ENCODE peak calls at places on chromosomes 13 and 19, in nine cellular contexts. I is tibial nerve; F is CD4-positive, alpha-beta T cell; P is PC-9; O is CD8-positive, alpha-beta T cell; M is ascending aorta; G is A673; R is left ventricle myocardium inferior; C is fibroblast of lung. Y is an unnamed sample.

GRCh38 chr13:49240017-49240416 is 7.7 kb upstream of the CDADC1 start:
- DNase-seq in P (no peak), I (no peak), R (no peak), M (no peak), O (peak; percentile 16), C (peak; percentile 60), G (peak; percentile 49), F (no peak), Y (no peak)

GRCh38 chr19:33752018-33752790 is 44.5 kb upstream of the KCTD15 start:
- DNase-seq in O (no peak), F (no peak), C (no peak), M (no peak), P (no peak), R (no peak), I (no peak), G (peak; percentile 22), Y (no peak)

GRCh38 chr13:95624020-95624419 is 20.5 kb downstream of the DZIP1 start:
- DNase-seq in O (no peak), I (no peak), R (no peak), M (no peak), C (peak; percentile 72), F (no peak), P (peak; percentile 15), G (peak; percentile 68), Y (no peak)

GRCh38 chr19:19501798-19502197 is 13.6 kb downstream of the TSSK6 start:
- DNase-seq in I (no peak), R (no peak), G (no peak), C (no peak), M (no peak), F (no peak), O (no peak), P (no peak), Y (no peak)

GRCh38 chr19:30118760-30119159 is 176.7 kb downstream of the URI1 start:
- DNase-seq in I (no peak), G (no peak), R (no peak), O (no peak), M (no peak), C (no peak), F (no peak), P (no peak), Y (no peak)

GRCh38 chr13:50686547-50686946 is 156.9 kb downstream of the DLEU7 start:
- DNase-seq in I (no peak), G (no peak), F (no peak), P (no peak), C (no peak), R (no peak), M (no peak), O (no peak), Y (no peak)

GRCh38 chr19:46639356-46640061 is 3.5 kb upstream of the GNG8 start:
- DNase-seq in C (peak; percentile 65), I (no peak), M (peak; percentile 38), G (peak; percentile 53), O (no peak), F (no peak), R (peak; percentile 60), P (no peak), Y (no peak)

GRCh38 chr19:32232449-32232848 is 113.0 kb upstream of the ZNF507 start:
- DNase-seq in C (no peak), I (no peak), O (no peak), R (no peak), F (no peak), P (no peak), G (no peak), M (no peak), Y (no peak)

GRCh38 chr19:33556261-33556660 is 34.7 kb upstream of the PEPD start:
- DNase-seq in R (no peak), G (no peak), I (no peak), O (no peak), F (no peak), P (no peak), C (no peak), M (no peak), Y (no peak)

GRCh38 chr19:7860166-7860901 is 13.9 kb downstream of the PRR36 start:
- DNase-seq in C (no peak), M (no peak), P (no peak), G (no peak), R (no peak), F (no peak), O (no peak), I (no peak), Y (no peak)

GRCh38 chr19:45075215-45076028 is 856 bp downstream of the ZNF296 start:
- DNase-seq in O (no peak), I (peak; percentile 34), P (peak; percentile 92), C (peak; percentile 53), F (peak; percentile 43), M (peak; percentile 47), R (peak; percentile 67), G (no peak), Y (no peak)

GRCh38 chr13:42720116-42720857 is 61.1 kb upstream of the FAM216B start:
- DNase-seq in O (no peak), C (peak; percentile 100), M (peak; percentile 9), F (no peak), G (peak; percentile 81), R (no peak), P (peak; percentile 51), I (no peak), Y (no peak)

GRCh38 chr13:23086951-23087350 is 93.8 kb upstream of the SGCG start:
- DNase-seq in M (no peak), R (no peak), P (no peak), C (no peak), I (no peak), O (no peak), F (no peak), G (peak; percentile 77), Y (no peak)

GRCh38 chr13:106568225-106569003 is 477 bp upstream of the ARGLU1 start:
- DNase-seq in M (no peak), G (no peak), C (no peak), I (no peak), R (no peak), P (no peak), O (no peak), F (no peak), Y (no peak)
- H3K27ac ChIP-seq in M (peak overlapping the region; percentile 96), G (peak overlapping the region; percentile 95), C (peak overlapping the region; percentile 92), I (peak overlapping the region; percentile 98), R (peak overlapping the region; percentile 98), P (no peak overlapping the region), O (peak overlapping the region; percentile 91), F (peak overlapping the region; percentile 95), Y (peak overlapping the region; percentile 63)

DNA sequence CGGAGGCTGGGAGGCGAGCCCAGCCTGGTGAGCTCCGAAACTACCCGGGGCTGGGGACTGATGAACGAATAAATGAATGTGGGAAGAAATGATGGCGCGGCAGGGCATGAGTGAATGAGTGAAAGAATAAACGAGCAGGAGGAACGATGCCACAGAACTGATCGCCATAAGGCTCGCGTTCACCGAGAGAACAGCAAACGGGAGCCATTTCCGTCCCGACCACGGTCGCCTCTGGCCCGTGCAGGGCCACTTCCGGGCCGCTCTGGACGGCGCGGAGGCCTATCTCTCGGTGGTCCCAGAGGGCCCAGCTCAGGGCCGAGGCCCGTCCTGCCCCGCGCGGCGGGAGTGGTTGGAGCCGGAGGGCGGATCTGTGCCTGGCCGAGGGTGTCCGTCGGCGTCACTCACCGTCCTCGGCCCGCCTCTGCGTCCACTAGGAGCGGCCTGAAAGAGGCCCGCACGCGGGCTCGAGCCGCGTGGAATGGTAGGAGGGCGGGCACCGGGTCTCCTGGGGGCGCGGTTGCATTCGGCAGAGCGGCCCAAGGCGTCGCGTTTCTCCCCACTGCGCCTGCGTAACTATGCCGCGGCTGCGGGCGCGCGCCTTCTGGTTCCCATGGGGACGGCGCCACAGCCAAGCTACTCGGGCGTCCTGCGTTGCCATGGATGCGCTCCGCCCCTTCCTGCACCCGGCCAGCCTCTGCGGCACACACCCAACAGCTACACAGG is at the start of gene ZNF497:
- DNase-seq in I (peak; percentile 93), F (peak; percentile 97), O (peak; percentile 97), P (peak; percentile 96), M (peak; percentile 78), R (peak; percentile 98), G (peak; percentile 98), C (peak; percentile 97), Y (peak; percentile 94)
- H3K27ac ChIP-seq in I (peak within 1 kb of the TSS; percentile 97), F (peak within 1 kb of the TSS; percentile 58), O (peak within 1 kb of the TSS; percentile 84), P (peak within 1 kb of the TSS; percentile 89), M (peak within 1 kb of the TSS; percentile 86), R (peak within 1 kb of the TSS; percentile 97), G (peak within 1 kb of the TSS; percentile 96), C (peak within 1 kb of the TSS; percentile 97), Y (peak within 1 kb of the TSS; percentile 95)

DNA sequence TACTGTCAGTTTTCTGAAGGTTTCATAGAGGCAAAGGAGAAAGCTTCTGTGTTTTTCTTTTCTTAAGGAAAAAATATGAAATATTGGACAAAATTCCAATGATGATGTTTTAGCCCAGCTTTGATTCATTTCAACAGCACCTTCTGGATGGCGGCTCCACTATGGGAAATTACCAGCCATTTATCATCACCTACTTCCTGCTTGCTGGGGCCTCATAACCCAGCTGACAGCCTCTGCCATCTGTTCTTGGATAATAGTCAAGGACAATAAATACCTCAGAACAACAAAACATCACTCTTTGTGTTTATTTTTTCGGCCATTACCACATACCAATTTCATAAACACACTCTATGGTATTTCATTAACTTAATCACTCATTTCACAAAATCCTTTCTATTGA is 629.9 kb downstream of the LIG4 start:
- DNase-seq in G (no peak), O (no peak), I (no peak), R (no peak), P (no peak), C (peak; percentile 44), M (no peak), F (no peak), Y (no peak)
- H3K27ac ChIP-seq in G (no peak overlapping the region), O (no peak overlapping the region), I (no peak overlapping the region), R (no peak overlapping the region), P (no peak overlapping the region), C (no peak overlapping the region), M (no peak overlapping the region), F (no peak overlapping the region), Y (no peak overlapping the region)

GRCh38 chr13:80137994-80138393 is 202.9 kb downstream of the SPRY2 start:
- DNase-seq in M (no peak), R (no peak), I (no peak), P (no peak), F (no peak), C (no peak), O (no peak), G (no peak), Y (no peak)
- H3K27ac ChIP-seq in M (no peak overlapping the region), R (peak overlapping the region; percentile 60), I (no peak overlapping the region), P (no peak overlapping the region), F (no peak overlapping the region), C (no peak overlapping the region), O (no peak overlapping the region), G (no peak overlapping the region), Y (no peak overlapping the region)

DNA sequence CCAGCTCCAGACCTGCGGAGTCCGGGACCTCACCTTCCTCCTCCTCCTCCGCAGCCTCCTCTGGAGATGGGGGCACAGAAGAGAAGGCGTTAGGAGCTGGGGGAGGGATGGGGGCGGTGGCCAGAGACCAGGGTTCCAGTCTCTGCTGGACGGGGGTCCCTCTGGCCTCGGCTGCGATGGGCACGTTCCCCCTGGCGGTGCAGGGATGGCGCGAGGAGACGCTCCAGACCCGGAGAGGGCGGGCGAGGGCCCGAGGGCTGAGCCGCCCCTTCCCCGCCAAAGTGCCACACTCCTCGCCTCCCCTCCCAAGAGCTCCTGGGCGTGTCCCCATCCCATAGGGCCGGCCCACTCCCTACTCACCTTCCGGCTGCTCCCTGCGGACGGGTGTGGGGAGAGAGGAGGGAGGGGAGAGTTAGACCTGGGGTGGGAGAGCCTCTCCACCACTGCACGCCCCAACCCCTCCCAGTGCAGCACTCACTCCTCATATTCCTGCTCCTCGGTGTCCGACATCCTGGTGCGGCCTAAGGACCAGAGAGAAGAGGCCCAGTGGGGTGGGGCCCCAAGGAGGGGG is 2.3 kb downstream of the TNNT1 start:
- DNase-seq in G (peak; percentile 54), M (no peak), R (no peak), C (no peak), F (no peak), I (no peak), P (peak; percentile 91), O (no peak), Y (no peak)
- H3K27ac ChIP-seq in G (no peak overlapping the region), M (no peak overlapping the region), R (no peak overlapping the region), C (no peak overlapping the region), F (no peak overlapping the region), I (no peak overlapping the region), P (no peak overlapping the region), O (no peak overlapping the region), Y (no peak overlapping the region)

GRCh38 chr19:6097911-6098310 is 12.4 kb downstream of the RFX2 start:
- DNase-seq in G (no peak), R (no peak), P (no peak), O (no peak), C (no peak), I (no peak), M (no peak), F (no peak), Y (no peak)
- H3K27ac ChIP-seq in G (no peak overlapping the region), R (peak overlapping the region; percentile 75), P (no peak overlapping the region), O (no peak overlapping the region), C (no peak overlapping the region), I (peak overlapping the region; percentile 80), M (peak overlapping the region; percentile 90), F (no peak overlapping the region), Y (peak overlapping the region; percentile 80)

Y was measured in caudate nucleus.